ENCODE peak calls at places on chromosome 7, in seven cellular contexts. P, S, W, E, A, V and Y are unnamed samples.

GRCh38 chr7:988426-988911 is 5.5 kb downstream of the CYP2W1 start:
- DNase-seq in P (no peak), S (no peak), W (no peak), E (peak; percentile 55), A (peak; percentile 38), V (peak; percentile 38), Y (no peak)

GRCh38 chr7:151334628-151335027 is 7.0 kb upstream of the NUB1 start:
- DNase-seq in P (no peak), S (no peak), W (no peak), E (no peak), A (no peak), V (no peak), Y (no peak)

GRCh38 chr7:45073843-45074737 is 14.7 kb downstream of the NACAD start:
- DNase-seq in P (no peak), S (no peak), W (no peak), E (no peak), A (no peak), V (no peak), Y (no peak)

GRCh38 chr7:104499975-104500374 is 171.6 kb downstream of the LHFPL3 start:
- DNase-seq in P (no peak), S (no peak), W (no peak), E (no peak), A (no peak), V (no peak), Y (no peak)

GRCh38 chr7:34451923-34452322 is 206.1 kb upstream of the NPSR1 start:
- DNase-seq in P (no peak), S (no peak), W (no peak), E (no peak), A (no peak), V (no peak), Y (no peak)

GRCh38 chr7:1210979-1211608 is 21.6 kb upstream of the UNCX start:
- DNase-seq in P (no peak), S (no peak), W (no peak), E (no peak), A (no peak), V (no peak), Y (peak; percentile 49)

GRCh38 chr7:40483630-40484029 is 348.8 kb downstream of the SUGCT start:
- DNase-seq in P (no peak), S (no peak), W (no peak), E (no peak), A (no peak), V (no peak), Y (no peak)

GRCh38 chr7:13800694-13801448 is 188.6 kb downstream of the ETV1 start:
- DNase-seq in P (no peak), S (no peak), W (no peak), E (no peak), A (peak; percentile 22), V (no peak), Y (no peak)

GRCh38 chr7:127387974-127388373 is 4.5 kb downstream of the ZNF800 start:
- DNase-seq in P (no peak), S (no peak), W (no peak), E (no peak), A (no peak), V (no peak), Y (no peak)

GRCh38 chr7:128777156-128778123 is 1.8 kb upstream of the OPN1SW start:
- DNase-seq in P (no peak), S (no peak), W (no peak), E (no peak), A (no peak), V (no peak), Y (no peak)

GRCh38 chr7:101728888-101729883 is 88.2 kb upstream of the CUX1 start:
- DNase-seq in P (no peak), S (no peak), W (no peak), E (peak; percentile 93), A (no peak), V (peak; percentile 89), Y (no peak)

GRCh38 chr7:148852272-148852671 is 31.8 kb downstream of the EZH2 start:
- DNase-seq in P (no peak), S (no peak), W (no peak), E (no peak), A (no peak), V (no peak), Y (no peak)

GRCh38 chr7:116525913-116526857 is 1.3 kb downstream of the CAV1 start:
- DNase-seq in P (peak; percentile 11), S (peak; percentile 51), W (peak; percentile 54), E (peak; percentile 67), A (peak; percentile 73), V (peak; percentile 80), Y (peak; percentile 93)

GRCh38 chr7:23494009-23494408 is 23.7 kb upstream of the IGF2BP3 start:
- DNase-seq in P (no peak), S (no peak), W (no peak), E (no peak), A (no peak), V (no peak), Y (no peak)

GRCh38 chr7:148699772-148700629 is 1.3 kb downstream of the CUL1 start:
- DNase-seq in P (no peak), S (no peak), W (no peak), E (no peak), A (no peak), V (no peak), Y (no peak)

GRCh38 chr7:116446179-116446855 is 53.2 kb upstream of the CAV2 start:
- DNase-seq in P (peak; percentile 11), S (no peak), W (no peak), E (no peak), A (no peak), V (no peak), Y (no peak)

GRCh38 chr7:30521532-30521931 is 16.9 kb upstream of the GGCT start:
- DNase-seq in P (no peak), S (no peak), W (no peak), E (peak; percentile 33), A (peak; percentile 26), V (no peak), Y (peak; percentile 80)

GRCh38 chr7:55157347-55158105 is 138.7 kb downstream of the EGFR start:
- DNase-seq in P (no peak), S (no peak), W (no peak), E (no peak), A (no peak), V (no peak), Y (peak; percentile 84)

GRCh38 chr7:140358771-140359095 is 39.6 kb downstream of the SLC37A3 start:
- DNase-seq in P (no peak), S (no peak), W (peak; percentile 39), E (no peak), A (no peak), V (no peak), Y (no peak)

GRCh38 chr7:95904099-95904498 is 131.7 kb downstream of the DYNC1I1 start:
- DNase-seq in P (no peak), S (no peak), W (no peak), E (peak; percentile 5), A (peak; percentile 6), V (no peak), Y (peak; percentile 33)

GRCh38 chr7:132049462-132050304 is 493.3 kb upstream of the PODXL start:
- DNase-seq in P (no peak), S (peak; percentile 46), W (peak; percentile 22), E (peak; percentile 87), A (peak; percentile 66), V (peak; percentile 58), Y (no peak)

GRCh38 chr7:78769551-78770101 is 683.8 kb downstream of the MAGI2 start:
- DNase-seq in P (no peak), S (no peak), W (no peak), E (no peak), A (no peak), V (no peak), Y (no peak)

GRCh38 chr7:92634924-92635519 is 44.8 kb upstream of the FAM133B start:
- DNase-seq in P (no peak), S (no peak), W (no peak), E (no peak), A (no peak), V (no peak), Y (no peak)

GRCh38 chr7:98168181-98168903 is 42.9 kb upstream of the BHLHA15 start:
- DNase-seq in P (no peak), S (peak; percentile 73), W (peak; percentile 68), E (peak; percentile 84), A (peak; percentile 84), V (peak; percentile 76), Y (no peak)

GRCh38 chr7:73999664-74000420 is 28.1 kb upstream of the ELN start:
- DNase-seq in P (peak; percentile 77), S (no peak), W (no peak), E (no peak), A (peak; percentile 76), V (peak; percentile 34), Y (peak; percentile 90)

GRCh38 chr7:128167316-128167691 is 73.8 kb upstream of the LEP start:
- DNase-seq in P (no peak), S (no peak), W (no peak), E (no peak), A (peak; percentile 77), V (peak; percentile 11), Y (peak; percentile 17)

GRCh38 chr7:100543586-100543985 is 4.6 kb downstream of the AGFG2 start:
- DNase-seq in P (no peak), S (no peak), W (no peak), E (no peak), A (no peak), V (no peak), Y (no peak)
- H3K4me1 ChIP-seq in P (peaks cover 70% of the 10 kb centered on the region), S (peaks cover 6% of the 10 kb centered on the region), W (peaks cover 82% of the 10 kb centered on the region), E (peaks cover 64% of the 10 kb centered on the region), A (peaks cover 88% of the 10 kb centered on the region), V (peaks cover 87% of the 10 kb centered on the region), Y (peaks cover 28% of the 10 kb centered on the region)

DNA sequence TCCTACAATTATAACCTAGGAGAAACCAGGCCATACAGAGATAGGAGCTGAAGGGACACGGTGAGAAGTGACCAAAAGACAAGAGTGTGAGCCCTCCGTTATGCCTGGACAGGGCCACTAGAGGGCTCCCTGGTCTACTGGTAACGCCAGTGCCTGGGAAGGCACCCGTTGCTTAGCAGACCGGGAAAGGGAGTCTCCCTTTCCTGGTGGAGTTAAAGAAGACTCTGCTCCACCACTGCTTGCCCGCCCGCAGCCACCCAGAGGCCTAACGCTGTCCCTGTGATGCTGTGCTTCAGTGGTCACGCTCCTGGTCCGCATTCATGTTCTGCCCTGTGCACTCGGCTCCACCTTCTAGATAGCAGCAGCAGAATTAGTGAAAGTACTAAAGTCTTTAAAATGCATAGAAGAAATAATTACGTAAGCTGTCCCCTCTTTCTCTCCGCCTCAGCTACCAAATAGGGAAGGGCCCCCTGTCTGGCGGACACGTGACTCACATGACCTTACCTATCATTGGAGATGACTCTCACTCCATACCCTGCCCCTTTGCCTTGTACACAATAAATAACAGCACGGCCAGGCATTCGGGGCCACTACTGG is 34.8 kb downstream of the GRID2IP start:
- DNase-seq in P (peak; percentile 31), S (peak; percentile 88), W (peak; percentile 68), E (peak; percentile 89), A (peak; percentile 91), V (peak; percentile 86), Y (peak; percentile 93)
- H3K4me3 ChIP-seq in P (peak overlapping the region; percentile 56), S (no peak overlapping the region), W (peak overlapping the region; percentile 43), E (no peak overlapping the region), A (no peak overlapping the region), V (peak overlapping the region; percentile 34), Y (no peak overlapping the region)

GRCh38 chr7:26590709-26591108 is 273.7 kb downstream of the SKAP2 start:
- DNase-seq in P (no peak), S (no peak), W (no peak), E (no peak), A (no peak), V (no peak), Y (no peak)
- H3K4me1 ChIP-seq in P (peaks cover 24% of the 10 kb centered on the region), S (no peaks in the 10 kb centered on the region), W (no peaks in the 10 kb centered on the region), E (no peaks in the 10 kb centered on the region), A (no peaks in the 10 kb centered on the region), V (no peaks in the 10 kb centered on the region), Y (no peaks in the 10 kb centered on the region)

DNA sequence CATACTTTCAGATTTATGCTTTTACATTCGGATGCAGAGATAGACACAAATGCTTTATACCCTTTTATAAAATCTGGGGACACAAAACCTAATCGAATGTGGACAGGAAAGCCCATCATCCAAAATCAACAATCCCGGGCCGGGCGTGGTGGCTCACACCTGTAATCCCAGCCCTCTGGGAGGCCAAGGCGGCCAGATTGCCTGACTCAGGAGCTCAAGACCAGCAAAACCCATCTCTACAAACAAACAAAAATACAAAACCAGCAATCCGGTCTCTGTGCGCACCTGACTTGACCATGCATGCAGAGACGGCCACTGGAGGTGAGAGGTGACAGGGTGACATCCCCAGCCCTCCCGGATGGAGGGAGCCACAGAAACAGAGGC is 13.5 kb downstream of the COBL start:
- DNase-seq in P (no peak), S (no peak), W (no peak), E (no peak), A (no peak), V (no peak), Y (no peak)
- H3K4me3 ChIP-seq in P (no peak overlapping the region), S (no peak overlapping the region), W (no peak overlapping the region), E (no peak overlapping the region), A (no peak overlapping the region), V (no peak overlapping the region), Y (no peak overlapping the region)